ENCODE peak calls at places on chromosomes 7 and 10, in seven cellular contexts. One of them, this sample, is unnamed.

GRCh38 chr10:98878418-98878817 is 357.2 kb downstream of the HPSE2 start:
- DNase-seq in progenitor cell of endocrine pancreas: no peak
- DNase-seq in AG09309: no peak
- DNase-seq in GM12878: no peak
- DNase-seq in MM.1S: no peak
- DNase-seq in AG10803: no peak
- DNase-seq in GM12865: no peak
- DNase-seq in this sample: no peak

GRCh38 chr10:71708301-71708703 is 11.3 kb downstream of the C10orf105 start:
- DNase-seq in progenitor cell of endocrine pancreas: peak; percentile 84
- DNase-seq in AG09309: no peak
- DNase-seq in GM12878: no peak
- DNase-seq in MM.1S: peak; percentile 24
- DNase-seq in AG10803: no peak
- DNase-seq in GM12865: peak; percentile 53
- DNase-seq in this sample: peak; percentile 77

GRCh38 chr7:99707096-99707495 is 27.3 kb upstream of the CYP3A5 start:
- DNase-seq in progenitor cell of endocrine pancreas: no peak
- DNase-seq in AG09309: no peak
- DNase-seq in GM12878: no peak
- DNase-seq in MM.1S: no peak
- DNase-seq in AG10803: peak; percentile 3
- DNase-seq in GM12865: no peak
- DNase-seq in this sample: no peak

GRCh38 chr7:88628363-88629085 is 131.0 kb upstream of the ZNF804B start:
- DNase-seq in progenitor cell of endocrine pancreas: no peak
- DNase-seq in AG09309: no peak
- DNase-seq in GM12878: peak; percentile 66
- DNase-seq in MM.1S: no peak
- DNase-seq in AG10803: no peak
- DNase-seq in GM12865: peak; percentile 64
- DNase-seq in this sample: no peak

GRCh38 chr10:46251857-46252847 is 34.6 kb upstream of the ANTXRL start:
- DNase-seq in progenitor cell of endocrine pancreas: no peak
- DNase-seq in AG09309: no peak
- DNase-seq in GM12878: no peak
- DNase-seq in MM.1S: no peak
- DNase-seq in AG10803: no peak
- DNase-seq in GM12865: no peak
- DNase-seq in this sample: no peak

GRCh38 chr10:93600861-93601773 is at the start of gene RBP4:
- DNase-seq in progenitor cell of endocrine pancreas: no peak
- DNase-seq in AG09309: peak; percentile 4
- DNase-seq in GM12878: no peak
- DNase-seq in MM.1S: no peak
- DNase-seq in AG10803: peak; percentile 32
- DNase-seq in GM12865: no peak
- DNase-seq in this sample: no peak

GRCh38 chr7:103811997-103812396 is 177.5 kb downstream of the RELN start:
- DNase-seq in progenitor cell of endocrine pancreas: no peak
- DNase-seq in AG09309: no peak
- DNase-seq in GM12878: no peak
- DNase-seq in MM.1S: peak; percentile 36
- DNase-seq in AG10803: no peak
- DNase-seq in GM12865: peak; percentile 41
- DNase-seq in this sample: peak; percentile 2

GRCh38 chr7:109377076-109377884 is 807.6 kb downstream of the DNAJB9 start:
- DNase-seq in progenitor cell of endocrine pancreas: no peak
- DNase-seq in AG09309: no peak
- DNase-seq in GM12878: no peak
- DNase-seq in MM.1S: peak; percentile 53
- DNase-seq in AG10803: no peak
- DNase-seq in GM12865: no peak
- DNase-seq in this sample: no peak

GRCh38 chr10:104029528-104029875 is 56.2 kb downstream of the COL17A1 start:
- DNase-seq in progenitor cell of endocrine pancreas: no peak
- DNase-seq in AG09309: no peak
- DNase-seq in GM12878: no peak
- DNase-seq in MM.1S: no peak
- DNase-seq in AG10803: peak; percentile 54
- DNase-seq in GM12865: no peak
- DNase-seq in this sample: no peak

GRCh38 chr10:80201592-80202256 is 3.6 kb downstream of the ANXA11 start:
- DNase-seq in progenitor cell of endocrine pancreas: no peak
- DNase-seq in AG09309: no peak
- DNase-seq in GM12878: no peak
- DNase-seq in MM.1S: no peak
- DNase-seq in AG10803: no peak
- DNase-seq in GM12865: no peak
- DNase-seq in this sample: peak; percentile 44

GRCh38 chr7:122556873-122557542 is 141.9 kb downstream of the RNF133 start:
- DNase-seq in progenitor cell of endocrine pancreas: no peak
- DNase-seq in AG09309: no peak
- DNase-seq in GM12878: no peak
- DNase-seq in MM.1S: no peak
- DNase-seq in AG10803: no peak
- DNase-seq in GM12865: no peak
- DNase-seq in this sample: no peak

GRCh38 chr10:61108880-61109279 is 164.9 kb upstream of the RHOBTB1 start:
- DNase-seq in progenitor cell of endocrine pancreas: no peak
- DNase-seq in AG09309: no peak
- DNase-seq in GM12878: no peak
- DNase-seq in MM.1S: no peak
- DNase-seq in AG10803: no peak
- DNase-seq in GM12865: no peak
- DNase-seq in this sample: no peak

GRCh38 chr10:118114992-118115391 is 68.3 kb upstream of the RAB11FIP2 start:
- DNase-seq in progenitor cell of endocrine pancreas: no peak
- DNase-seq in AG09309: no peak
- DNase-seq in GM12878: no peak
- DNase-seq in MM.1S: no peak
- DNase-seq in AG10803: no peak
- DNase-seq in GM12865: no peak
- DNase-seq in this sample: no peak

GRCh38 chr7:30663414-30663813 is 18.8 kb downstream of the CRHR2 start:
- DNase-seq in progenitor cell of endocrine pancreas: no peak
- DNase-seq in AG09309: no peak
- DNase-seq in GM12878: no peak
- DNase-seq in MM.1S: no peak
- DNase-seq in AG10803: no peak
- DNase-seq in GM12865: no peak
- DNase-seq in this sample: no peak

GRCh38 chr10:6918305-6918704 is 338.2 kb upstream of the PRKCQ start:
- DNase-seq in progenitor cell of endocrine pancreas: no peak
- DNase-seq in AG09309: no peak
- DNase-seq in GM12878: no peak
- DNase-seq in MM.1S: peak; percentile 58
- DNase-seq in AG10803: no peak
- DNase-seq in GM12865: peak; percentile 70
- DNase-seq in this sample: peak; percentile 86

GRCh38 chr10:104711167-104711765 is 70.2 kb downstream of the SORCS3 start:
- DNase-seq in progenitor cell of endocrine pancreas: no peak
- DNase-seq in AG09309: no peak
- DNase-seq in GM12878: no peak
- DNase-seq in MM.1S: no peak
- DNase-seq in AG10803: no peak
- DNase-seq in GM12865: no peak
- DNase-seq in this sample: no peak

GRCh38 chr7:22296265-22296566 is 60.7 kb downstream of the RAPGEF5 start:
- DNase-seq in progenitor cell of endocrine pancreas: no peak
- DNase-seq in AG09309: no peak
- DNase-seq in GM12878: no peak
- DNase-seq in MM.1S: no peak
- DNase-seq in AG10803: no peak
- DNase-seq in GM12865: no peak
- DNase-seq in this sample: no peak

GRCh38 chr7:22295402-22296264 is 61.3 kb downstream of the RAPGEF5 start:
- DNase-seq in progenitor cell of endocrine pancreas: no peak
- DNase-seq in AG09309: no peak
- DNase-seq in GM12878: no peak
- DNase-seq in MM.1S: no peak
- DNase-seq in AG10803: peak; percentile 35
- DNase-seq in GM12865: no peak
- DNase-seq in this sample: no peak

GRCh38 chr7:22292519-22292918 is 64.4 kb downstream of the RAPGEF5 start:
- DNase-seq in progenitor cell of endocrine pancreas: no peak
- DNase-seq in AG09309: no peak
- DNase-seq in GM12878: no peak
- DNase-seq in MM.1S: peak; percentile 23
- DNase-seq in AG10803: no peak
- DNase-seq in GM12865: no peak
- DNase-seq in this sample: no peak

GRCh38 chr7:22300839-22301238 is 56.1 kb downstream of the RAPGEF5 start:
- DNase-seq in progenitor cell of endocrine pancreas: no peak
- DNase-seq in AG09309: no peak
- DNase-seq in GM12878: no peak
- DNase-seq in MM.1S: no peak
- DNase-seq in AG10803: no peak
- DNase-seq in GM12865: no peak
- DNase-seq in this sample: no peak

GRCh38 chr7:22296916-22297315 is 60.0 kb downstream of the RAPGEF5 start:
- DNase-seq in progenitor cell of endocrine pancreas: no peak
- DNase-seq in AG09309: no peak
- DNase-seq in GM12878: no peak
- DNase-seq in MM.1S: no peak
- DNase-seq in AG10803: peak; percentile 21
- DNase-seq in GM12865: no peak
- DNase-seq in this sample: no peak
- TF ChIP-seq CTCF in progenitor cell of endocrine pancreas: no peak
- TF ChIP-seq CTCF in AG09309: peak; percentile 53
- TF ChIP-seq CTCF in GM12878: peak; percentile 32
- TF ChIP-seq CTCF in MM.1S: peak; percentile 25
- TF ChIP-seq CTCF in AG10803: peak; percentile 44
- TF ChIP-seq CTCF in GM12865: no peak
- TF ChIP-seq CTCF in this sample: no peak

DNA sequence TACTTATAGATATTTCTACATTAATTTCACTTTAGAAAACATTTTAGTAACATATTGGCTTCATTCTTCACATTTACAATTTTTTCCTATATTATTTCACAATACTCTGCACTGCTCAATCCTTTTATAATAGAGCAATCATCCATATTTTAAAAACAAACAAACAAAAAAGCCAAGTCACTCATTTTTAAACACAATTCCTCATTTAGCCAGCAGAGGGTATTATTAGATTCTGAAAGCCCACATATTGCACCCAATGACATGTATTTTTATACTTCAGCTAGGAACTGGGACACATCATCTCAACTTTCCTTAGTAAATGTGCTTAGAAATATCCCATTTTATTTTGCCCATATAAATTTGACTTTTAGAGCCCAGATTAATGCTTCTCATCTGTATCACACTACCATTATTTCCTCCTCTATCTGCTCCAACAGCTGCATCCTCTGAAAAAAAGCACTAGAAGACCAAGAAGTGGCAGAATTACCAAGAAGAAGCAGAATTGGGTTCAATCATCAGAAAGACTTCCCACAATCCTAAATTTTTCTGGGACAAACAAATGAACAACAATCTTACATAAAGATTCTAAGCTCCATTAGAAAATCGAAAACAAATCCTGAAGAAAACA is 29.5 kb downstream of the CTNNA3 start:
- DNase-seq in progenitor cell of endocrine pancreas: no peak
- DNase-seq in AG09309: peak; percentile 1
- DNase-seq in GM12878: no peak
- DNase-seq in MM.1S: peak; percentile 44
- DNase-seq in AG10803: peak; percentile 16
- DNase-seq in GM12865: peak; percentile 20
- DNase-seq in this sample: no peak
- TF ChIP-seq CTCF in progenitor cell of endocrine pancreas: peak; percentile 60
- TF ChIP-seq CTCF in AG09309: peak; percentile 40
- TF ChIP-seq CTCF in GM12878: peak; percentile 53
- TF ChIP-seq CTCF in MM.1S: peak; percentile 58
- TF ChIP-seq CTCF in AG10803: peak; percentile 48
- TF ChIP-seq CTCF in GM12865: peak; percentile 36
- TF ChIP-seq CTCF in this sample: peak; percentile 66

GRCh38 chr7:132498319-132498718 is 78.0 kb downstream of the PLXNA4 start:
- DNase-seq in progenitor cell of endocrine pancreas: no peak
- DNase-seq in AG09309: no peak
- DNase-seq in GM12878: no peak
- DNase-seq in MM.1S: no peak
- DNase-seq in AG10803: no peak
- DNase-seq in GM12865: no peak
- DNase-seq in this sample: no peak

GRCh38 chr7:132503415-132503814 is 72.9 kb downstream of the PLXNA4 start:
- DNase-seq in progenitor cell of endocrine pancreas: no peak
- DNase-seq in AG09309: no peak
- DNase-seq in GM12878: no peak
- DNase-seq in MM.1S: no peak
- DNase-seq in AG10803: no peak
- DNase-seq in GM12865: peak; percentile 5
- DNase-seq in this sample: no peak

GRCh38 chr7:132499065-132499464 is 77.2 kb downstream of the PLXNA4 start:
- DNase-seq in progenitor cell of endocrine pancreas: no peak
- DNase-seq in AG09309: no peak
- DNase-seq in GM12878: no peak
- DNase-seq in MM.1S: no peak
- DNase-seq in AG10803: no peak
- DNase-seq in GM12865: no peak
- DNase-seq in this sample: no peak

GRCh38 chr7:132501956-132502355 is 74.3 kb downstream of the PLXNA4 start:
- DNase-seq in progenitor cell of endocrine pancreas: no peak
- DNase-seq in AG09309: no peak
- DNase-seq in GM12878: no peak
- DNase-seq in MM.1S: no peak
- DNase-seq in AG10803: no peak
- DNase-seq in GM12865: no peak
- DNase-seq in this sample: no peak

DNA sequence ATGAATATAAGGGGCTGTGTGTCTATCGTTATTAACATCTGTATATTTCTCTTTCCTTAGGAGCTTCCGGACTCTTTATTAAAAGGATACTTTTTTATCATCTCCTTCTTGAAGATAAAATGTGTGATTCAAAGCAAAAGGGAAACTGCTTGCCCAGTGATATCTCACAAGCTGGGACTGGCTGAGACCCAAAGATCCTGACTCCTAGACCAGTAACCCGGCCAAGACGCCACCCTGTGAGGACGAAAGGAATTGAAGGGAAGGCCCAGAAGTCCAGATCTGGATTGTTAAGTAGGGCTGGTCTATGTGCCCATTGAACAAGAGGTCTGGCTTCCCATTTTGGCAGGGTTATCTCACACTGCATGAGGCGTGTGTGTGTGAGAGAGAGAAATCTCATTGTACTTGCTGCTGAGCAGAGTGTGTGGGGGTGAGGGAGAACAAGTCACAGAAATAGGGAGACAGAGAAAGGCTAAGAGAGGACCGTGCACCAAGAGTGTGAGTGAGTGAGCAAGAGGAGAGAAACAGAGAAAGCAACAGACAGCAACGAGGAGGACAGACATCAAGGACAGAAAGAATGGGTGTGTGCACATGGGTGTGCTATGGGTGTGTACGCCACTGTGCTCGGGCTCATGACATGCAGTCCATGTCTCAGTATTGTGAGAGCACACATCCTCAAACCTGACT is 75.4 kb downstream of the PLXNA4 start:
- DNase-seq in progenitor cell of endocrine pancreas: no peak
- DNase-seq in AG09309: peak; percentile 27
- DNase-seq in GM12878: no peak
- DNase-seq in MM.1S: no peak
- DNase-seq in AG10803: peak; percentile 76
- DNase-seq in GM12865: no peak
- DNase-seq in this sample: no peak
- TF ChIP-seq CTCF in progenitor cell of endocrine pancreas: peak; percentile 20
- TF ChIP-seq CTCF in AG09309: peak; percentile 47
- TF ChIP-seq CTCF in GM12878: no peak
- TF ChIP-seq CTCF in MM.1S: no peak
- TF ChIP-seq CTCF in AG10803: peak; percentile 75
- TF ChIP-seq CTCF in GM12865: no peak
- TF ChIP-seq CTCF in this sample: no peak

GRCh38 chr7:710161-710560 is 16.3 kb upstream of the DNAAF5 start:
- DNase-seq in progenitor cell of endocrine pancreas: no peak
- DNase-seq in AG09309: no peak
- DNase-seq in GM12878: no peak
- DNase-seq in MM.1S: no peak
- DNase-seq in AG10803: no peak
- DNase-seq in GM12865: no peak
- DNase-seq in this sample: no peak
- TF ChIP-seq CTCF in progenitor cell of endocrine pancreas: no peak
- TF ChIP-seq CTCF in AG09309: no peak
- TF ChIP-seq CTCF in GM12878: no peak
- TF ChIP-seq CTCF in MM.1S: no peak
- TF ChIP-seq CTCF in AG10803: no peak
- TF ChIP-seq CTCF in GM12865: no peak
- TF ChIP-seq CTCF in this sample: no peak

This sample was measured in activated CD8-positive, alpha-beta T cell treated with anti-CD3 and anti-CD28 coated beads for 36 hours.